ENCODE peak calls at places on chromosomes 3 and 15, in five cellular contexts. One of them, this sample, is unnamed. For H3K4me1, the result is how much of the 10 kb centered on the place peaks cover.

GRCh38 chr3:153768559-153769469 is 352.4 kb upstream of the ARHGEF26 start:
- DNase-seq in lower lobe of right lung: no peak
- DNase-seq in sigmoid colon: peak
- DNase-seq in ovary: peak
- DNase-seq in adrenal gland: peak
- DNase-seq in this sample: no peak

GRCh38 chr15:76245072-76245610 is 66.1 kb downstream of the ETFA start:
- DNase-seq in ovary: no peak
- DNase-seq in sigmoid colon: no peak
- DNase-seq in adrenal gland: no peak
- DNase-seq in lower lobe of right lung: no peak
- DNase-seq in this sample: no peak

GRCh38 chr3:14227866-14228265 is 49.2 kb downstream of the LSM3 start:
- DNase-seq in adrenal gland: no peak
- DNase-seq in sigmoid colon: no peak
- DNase-seq in lower lobe of right lung: no peak
- DNase-seq in ovary: no peak
- DNase-seq in this sample: no peak

GRCh38 chr3:160296591-160296990 is 71.4 kb downstream of the C3orf80 start:
- DNase-seq in ovary: no peak
- DNase-seq in sigmoid colon: no peak
- DNase-seq in lower lobe of right lung: no peak
- DNase-seq in adrenal gland: no peak
- DNase-seq in this sample: no peak

GRCh38 chr15:92878593-92879053 is 21.5 kb upstream of the CHD2 start:
- DNase-seq in sigmoid colon: no peak
- DNase-seq in adrenal gland: no peak
- DNase-seq in ovary: no peak
- DNase-seq in lower lobe of right lung: no peak
- DNase-seq in this sample: no peak

GRCh38 chr3:177333535-177334495 is 136.5 kb upstream of the TBL1XR1 start:
- DNase-seq in sigmoid colon: no peak
- DNase-seq in lower lobe of right lung: peak
- DNase-seq in adrenal gland: no peak
- DNase-seq in ovary: no peak
- DNase-seq in this sample: no peak

GRCh38 chr3:54712539-54712938 is 215.3 kb downstream of the LRTM1 start:
- DNase-seq in lower lobe of right lung: no peak
- DNase-seq in adrenal gland: no peak
- DNase-seq in ovary: no peak
- DNase-seq in sigmoid colon: no peak
- DNase-seq in this sample: no peak

GRCh38 chr15:70281261-70281810 is 183.6 kb upstream of the TLE3 start:
- DNase-seq in ovary: no peak
- DNase-seq in sigmoid colon: no peak
- DNase-seq in adrenal gland: no peak
- DNase-seq in lower lobe of right lung: no peak
- DNase-seq in this sample: no peak

GRCh38 chr3:150319900-150320299 is 88.2 kb upstream of the TSC22D2 start:
- DNase-seq in ovary: no peak
- DNase-seq in lower lobe of right lung: no peak
- DNase-seq in sigmoid colon: no peak
- DNase-seq in adrenal gland: peak
- DNase-seq in this sample: no peak

GRCh38 chr3:141392018-141392370 is 23.7 kb downstream of the ZBTB38 start:
- DNase-seq in adrenal gland: no peak
- DNase-seq in sigmoid colon: no peak
- DNase-seq in lower lobe of right lung: no peak
- DNase-seq in ovary: no peak
- DNase-seq in this sample: no peak

GRCh38 chr3:139764069-139764905 is 86.5 kb upstream of the NMNAT3 start:
- DNase-seq in ovary: no peak
- DNase-seq in sigmoid colon: no peak
- DNase-seq in adrenal gland: no peak
- DNase-seq in lower lobe of right lung: no peak
- DNase-seq in this sample: no peak

GRCh38 chr15:41597787-41598186 is 38.8 kb downstream of the TYRO3 start:
- DNase-seq in adrenal gland: no peak
- DNase-seq in ovary: no peak
- DNase-seq in sigmoid colon: no peak
- DNase-seq in lower lobe of right lung: no peak
- DNase-seq in this sample: no peak

GRCh38 chr3:16365454-16366128 is 100.6 kb downstream of the OXNAD1 start:
- DNase-seq in lower lobe of right lung: no peak
- DNase-seq in adrenal gland: no peak
- DNase-seq in ovary: no peak
- DNase-seq in sigmoid colon: no peak
- DNase-seq in this sample: no peak

GRCh38 chr3:53238051-53238850 is 17.6 kb downstream of the TKT start:
- DNase-seq in lower lobe of right lung: no peak
- DNase-seq in adrenal gland: no peak
- DNase-seq in ovary: no peak
- DNase-seq in sigmoid colon: no peak
- DNase-seq in this sample: no peak

GRCh38 chr15:38598749-38599148 is 34.1 kb upstream of the RASGRP1 start:
- DNase-seq in lower lobe of right lung: no peak
- DNase-seq in sigmoid colon: no peak
- DNase-seq in adrenal gland: no peak
- DNase-seq in ovary: no peak
- DNase-seq in this sample: no peak

GRCh38 chr3:40737343-40737742 is 212.6 kb downstream of the ZNF621 start:
- DNase-seq in ovary: no peak
- DNase-seq in lower lobe of right lung: no peak
- DNase-seq in adrenal gland: no peak
- DNase-seq in sigmoid colon: no peak
- DNase-seq in this sample: no peak

GRCh38 chr15:90617668-90618097 is 88.0 kb downstream of the CRTC3 start:
- DNase-seq in lower lobe of right lung: no peak
- DNase-seq in ovary: no peak
- DNase-seq in adrenal gland: no peak
- DNase-seq in sigmoid colon: no peak
- DNase-seq in this sample: no peak

GRCh38 chr3:50340404-50341329 is at the start of gene RASSF1:
- DNase-seq in lower lobe of right lung: peak
- DNase-seq in ovary: peak
- DNase-seq in sigmoid colon: peak
- DNase-seq in adrenal gland: no peak
- DNase-seq in this sample: peak

GRCh38 chr3:138172625-138173024 is 2.1 kb downstream of the DBR1 start:
- DNase-seq in sigmoid colon: no peak
- DNase-seq in ovary: no peak
- DNase-seq in lower lobe of right lung: no peak
- DNase-seq in adrenal gland: no peak
- DNase-seq in this sample: no peak

GRCh38 chr3:9600597-9600996 is 47.0 kb upstream of the LHFPL4 start:
- DNase-seq in adrenal gland: peak
- DNase-seq in sigmoid colon: no peak
- DNase-seq in lower lobe of right lung: peak
- DNase-seq in ovary: peak
- DNase-seq in this sample: peak

GRCh38 chr15:75712668-75713337 is at the start of gene CSPG4:
- DNase-seq in lower lobe of right lung: no peak
- DNase-seq in sigmoid colon: peak
- DNase-seq in ovary: peak
- DNase-seq in adrenal gland: no peak
- DNase-seq in this sample: peak

GRCh38 chr3:32109256-32109655 is 2.8 kb downstream of the GPD1L start:
- DNase-seq in lower lobe of right lung: peak
- DNase-seq in sigmoid colon: peak
- DNase-seq in adrenal gland: peak
- DNase-seq in ovary: peak
- DNase-seq in this sample: peak

GRCh38 chr3:32113566-32113965 is 7.1 kb downstream of the GPD1L start:
- DNase-seq in sigmoid colon: no peak
- DNase-seq in adrenal gland: no peak
- DNase-seq in ovary: no peak
- DNase-seq in lower lobe of right lung: no peak
- DNase-seq in this sample: no peak

GRCh38 chr3:32113981-32114566 is 7.7 kb downstream of the GPD1L start:
- DNase-seq in ovary: no peak
- DNase-seq in lower lobe of right lung: no peak
- DNase-seq in sigmoid colon: no peak
- DNase-seq in adrenal gland: no peak
- DNase-seq in this sample: no peak

GRCh38 chr3:32110233-32110760 is 3.9 kb downstream of the GPD1L start:
- DNase-seq in adrenal gland: no peak
- DNase-seq in lower lobe of right lung: no peak
- DNase-seq in ovary: no peak
- DNase-seq in sigmoid colon: no peak
- DNase-seq in this sample: no peak

GRCh38 chr3:32111560-32111959 is 5.1 kb downstream of the GPD1L start:
- DNase-seq in ovary: no peak
- DNase-seq in adrenal gland: no peak
- DNase-seq in sigmoid colon: no peak
- DNase-seq in lower lobe of right lung: no peak
- DNase-seq in this sample: no peak
- H3K4me1 ChIP-seq in ovary: under half
- H3K4me1 ChIP-seq in adrenal gland: under half
- H3K4me1 ChIP-seq in sigmoid colon: under half
- H3K4me1 ChIP-seq in lower lobe of right lung: half or more
- H3K4me1 ChIP-seq in this sample: under half

DNA sequence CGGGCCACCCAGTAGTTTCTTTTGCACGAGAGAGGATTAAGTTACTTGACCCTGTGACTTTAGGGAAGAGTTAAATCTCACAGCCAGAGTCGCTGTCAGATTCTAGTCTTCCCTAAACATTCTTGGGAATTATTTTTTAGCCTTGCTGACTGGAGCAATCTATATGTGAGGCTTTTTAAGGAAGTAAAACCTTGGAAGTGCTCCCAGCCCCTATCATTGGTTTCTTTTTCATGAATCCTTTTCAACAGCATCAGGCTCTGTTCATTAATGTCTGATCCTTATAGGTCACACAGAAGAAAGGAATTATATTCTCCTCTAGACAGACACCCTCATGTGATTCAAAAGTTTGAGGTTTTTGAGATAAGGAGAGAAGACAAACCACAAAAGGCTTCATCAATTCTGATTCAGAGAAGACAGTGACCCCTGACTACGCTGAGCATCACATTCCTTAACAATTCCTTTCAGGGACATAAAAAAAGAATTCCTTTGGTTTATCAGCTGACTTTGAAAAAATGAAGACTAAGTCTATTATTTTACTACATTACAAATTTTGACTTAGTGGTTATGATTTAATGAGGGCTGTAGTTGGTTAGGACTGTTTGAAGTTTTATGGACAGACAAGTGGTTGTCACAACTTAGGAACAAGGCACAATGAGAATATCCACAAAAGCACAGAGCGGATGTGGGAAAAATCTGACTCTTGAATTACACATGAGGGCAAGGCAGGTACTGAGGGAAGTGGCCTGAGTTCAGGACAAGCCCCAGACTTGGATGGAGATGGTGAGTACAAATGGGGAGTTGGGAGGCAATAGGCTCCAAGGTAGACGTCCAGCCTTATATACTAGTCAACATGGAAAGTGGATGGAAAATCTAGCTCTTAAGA is 171.1 kb upstream of the STT3B start:
- DNase-seq in ovary: no peak
- DNase-seq in adrenal gland: no peak
- DNase-seq in sigmoid colon: no peak
- DNase-seq in lower lobe of right lung: no peak
- DNase-seq in this sample: no peak
- H3K4me3 ChIP-seq in ovary: no peak
- H3K4me3 ChIP-seq in adrenal gland: no peak
- H3K4me3 ChIP-seq in sigmoid colon: no peak
- H3K4me3 ChIP-seq in lower lobe of right lung: no peak
- H3K4me3 ChIP-seq in this sample: no peak

GRCh38 chr3:187967982-187968381 is 186.0 kb upstream of the LPP start:
- DNase-seq in ovary: no peak
- DNase-seq in adrenal gland: no peak
- DNase-seq in sigmoid colon: no peak
- DNase-seq in lower lobe of right lung: no peak
- DNase-seq in this sample: no peak
- H3K4me1 ChIP-seq in ovary: under half
- H3K4me1 ChIP-seq in adrenal gland: under half
- H3K4me1 ChIP-seq in sigmoid colon: under half
- H3K4me1 ChIP-seq in lower lobe of right lung: under half
- H3K4me1 ChIP-seq in this sample: under half

DNA sequence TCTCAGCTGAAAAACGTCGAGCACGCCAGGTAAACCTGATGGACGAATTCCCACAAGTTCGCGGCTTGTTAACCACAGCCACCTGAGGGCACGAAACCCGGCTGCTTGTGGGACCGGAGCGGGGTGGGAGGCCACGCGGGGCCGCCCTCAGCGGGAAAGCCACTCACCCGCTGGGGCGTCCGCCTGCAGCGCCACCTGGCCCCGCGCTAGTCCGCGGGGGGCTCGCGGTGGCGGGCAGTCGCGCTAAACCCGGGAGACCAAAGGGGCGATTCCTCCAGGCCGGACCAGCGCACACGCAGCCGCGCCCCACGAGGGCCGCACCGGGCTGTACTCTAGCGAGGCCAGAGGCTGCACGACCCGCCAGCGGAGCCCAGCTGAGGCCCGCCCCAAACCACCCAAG is 15.7 kb upstream of the CFAP161 start:
- DNase-seq in lower lobe of right lung: no peak
- DNase-seq in adrenal gland: no peak
- DNase-seq in sigmoid colon: no peak
- DNase-seq in ovary: no peak
- DNase-seq in this sample: no peak
- H3K4me3 ChIP-seq in lower lobe of right lung: peak
- H3K4me3 ChIP-seq in adrenal gland: no peak
- H3K4me3 ChIP-seq in sigmoid colon: no peak
- H3K4me3 ChIP-seq in ovary: no peak
- H3K4me3 ChIP-seq in this sample: no peak